ENCODE peak calls at places on chromosomes 1 and 21, in four cellular contexts. One of them, this sample, is unnamed.

GRCh38 chr1:204760350-204761134 is 75.0 kb upstream of the LRRN2 start:
- DNase-seq in psoas muscle: no peak
- DNase-seq in OCI-LY7: no peak
- DNase-seq in osteoblast: no peak
- DNase-seq in this sample: no peak

GRCh38 chr21:45511007-45511406 is 31.2 kb downstream of the SLC19A1 start:
- DNase-seq in psoas muscle: peak; percentile 4
- DNase-seq in OCI-LY7: no peak
- DNase-seq in osteoblast: no peak
- DNase-seq in this sample: no peak

GRCh38 chr1:148354284-148354869 is 128.7 kb downstream of the PPIAL4G start:
- DNase-seq in OCI-LY7: no peak
- DNase-seq in osteoblast: peak; percentile 15
- DNase-seq in psoas muscle: no peak
- DNase-seq in this sample: no peak

GRCh38 chr21:20728691-20729090 is 269.5 kb upstream of the NCAM2 start:
- DNase-seq in osteoblast: no peak
- DNase-seq in OCI-LY7: no peak
- DNase-seq in psoas muscle: no peak
- DNase-seq in this sample: no peak

GRCh38 chr1:244214009-244214967 is 163.2 kb downstream of the ZBTB18 start:
- DNase-seq in psoas muscle: peak; percentile 50
- DNase-seq in OCI-LY7: no peak
- DNase-seq in osteoblast: peak; percentile 95
- DNase-seq in this sample: peak; percentile 11

GRCh38 chr1:212944209-212944901 is 6.0 kb upstream of the VASH2 start:
- DNase-seq in psoas muscle: no peak
- DNase-seq in osteoblast: no peak
- DNase-seq in OCI-LY7: peak; percentile 91
- DNase-seq in this sample: no peak

GRCh38 chr1:66436378-66437135 is 97.4 kb upstream of the SGIP1 start:
- DNase-seq in OCI-LY7: peak; percentile 55
- DNase-seq in psoas muscle: no peak
- DNase-seq in osteoblast: peak; percentile 38
- DNase-seq in this sample: no peak

GRCh38 chr1:172146149-172146850 is 274.2 kb upstream of the C1orf105 start:
- DNase-seq in psoas muscle: no peak
- DNase-seq in OCI-LY7: no peak
- DNase-seq in osteoblast: no peak
- DNase-seq in this sample: no peak

GRCh38 chr1:235783148-235783776 is 83.4 kb downstream of the LYST start:
- DNase-seq in psoas muscle: no peak
- DNase-seq in osteoblast: peak; percentile 65
- DNase-seq in OCI-LY7: peak; percentile 47
- DNase-seq in this sample: no peak

GRCh38 chr1:228105269-228105995 is 2.3 kb upstream of the C1orf35 start:
- DNase-seq in psoas muscle: no peak
- DNase-seq in OCI-LY7: no peak
- DNase-seq in osteoblast: no peak
- DNase-seq in this sample: no peak

GRCh38 chr1:46747683-46748288 is 28.9 kb upstream of the EFCAB14 start:
- DNase-seq in osteoblast: peak; percentile 93
- DNase-seq in psoas muscle: no peak
- DNase-seq in OCI-LY7: peak; percentile 6
- DNase-seq in this sample: peak; percentile 64

GRCh38 chr1:202632241-202632640 is 78.0 kb downstream of the SYT2 start:
- DNase-seq in OCI-LY7: no peak
- DNase-seq in osteoblast: no peak
- DNase-seq in psoas muscle: no peak
- DNase-seq in this sample: no peak

GRCh38 chr1:225655509-225656258 is 2.8 kb upstream of the ENAH start:
- DNase-seq in osteoblast: peak; percentile 92
- DNase-seq in OCI-LY7: peak; percentile 52
- DNase-seq in psoas muscle: peak; percentile 53
- DNase-seq in this sample: peak; percentile 41

GRCh38 chr1:162310337-162310736 is 66.3 kb downstream of the SPATA46 start:
- DNase-seq in OCI-LY7: no peak
- DNase-seq in psoas muscle: no peak
- DNase-seq in osteoblast: no peak
- DNase-seq in this sample: no peak

GRCh38 chr1:153612755-153613331 is at the start of gene S100A16:
- DNase-seq in OCI-LY7: no peak
- DNase-seq in psoas muscle: peak; percentile 73
- DNase-seq in osteoblast: peak; percentile 98
- DNase-seq in this sample: peak; percentile 73

GRCh38 chr1:181010789-181011188 is 11.9 kb downstream of the STX6 start:
- DNase-seq in OCI-LY7: no peak
- DNase-seq in psoas muscle: no peak
- DNase-seq in osteoblast: peak; percentile 62
- DNase-seq in this sample: no peak

GRCh38 chr21:33236799-33237198 is 7.1 kb downstream of the IFNAR2 start:
- DNase-seq in OCI-LY7: no peak
- DNase-seq in psoas muscle: no peak
- DNase-seq in osteoblast: no peak
- DNase-seq in this sample: no peak

GRCh38 chr1:109927908-109928307 is 17.3 kb downstream of the CSF1 start:
- DNase-seq in OCI-LY7: no peak
- DNase-seq in osteoblast: no peak
- DNase-seq in psoas muscle: peak; percentile 78
- DNase-seq in this sample: peak; percentile 56

GRCh38 chr1:244552336-244552735 is 91.3 kb downstream of the CATSPERE start:
- DNase-seq in osteoblast: no peak
- DNase-seq in OCI-LY7: no peak
- DNase-seq in psoas muscle: no peak
- DNase-seq in this sample: no peak

GRCh38 chr1:46790702-46791101 is 8.1 kb upstream of the CYP4B1 start:
- DNase-seq in psoas muscle: no peak
- DNase-seq in osteoblast: no peak
- DNase-seq in OCI-LY7: no peak
- DNase-seq in this sample: no peak

GRCh38 chr1:233105225-233105624 is 154.8 kb downstream of the NTPCR start:
- DNase-seq in psoas muscle: no peak
- DNase-seq in osteoblast: no peak
- DNase-seq in OCI-LY7: no peak
- DNase-seq in this sample: no peak

GRCh38 chr1:242449211-242449610 is 75.3 kb downstream of the PLD5 start:
- DNase-seq in psoas muscle: no peak
- DNase-seq in OCI-LY7: no peak
- DNase-seq in osteoblast: no peak
- DNase-seq in this sample: no peak

GRCh38 chr1:172143384-172144025 is 277.0 kb upstream of the C1orf105 start:
- DNase-seq in OCI-LY7: no peak
- DNase-seq in psoas muscle: no peak
- DNase-seq in osteoblast: no peak
- DNase-seq in this sample: no peak

GRCh38 chr1:47908258-47908657 is 88.9 kb downstream of the TRABD2B start:
- DNase-seq in psoas muscle: no peak
- DNase-seq in OCI-LY7: no peak
- DNase-seq in osteoblast: no peak
- DNase-seq in this sample: no peak

GRCh38 chr1:11703357-11704225 is 12.1 kb downstream of the DRAXIN start:
- DNase-seq in psoas muscle: no peak
- DNase-seq in OCI-LY7: no peak
- DNase-seq in osteoblast: peak; percentile 86
- DNase-seq in this sample: no peak
- H3K4me1 ChIP-seq in psoas muscle: peaks cover 12% of the 10 kb centered on the region
- H3K4me1 ChIP-seq in OCI-LY7: no peaks in the 10 kb centered on the region
- H3K4me1 ChIP-seq in osteoblast: no peaks in the 10 kb centered on the region
- H3K4me1 ChIP-seq in this sample: no peaks in the 10 kb centered on the region

GRCh38 chr21:35237287-35237686 is 188.2 kb upstream of the RUNX1 start:
- DNase-seq in OCI-LY7: no peak
- DNase-seq in osteoblast: no peak
- DNase-seq in psoas muscle: no peak
- DNase-seq in this sample: no peak

GRCh38 chr21:35234725-35235124 is 185.6 kb upstream of the RUNX1 start:
- DNase-seq in osteoblast: no peak
- DNase-seq in psoas muscle: no peak
- DNase-seq in OCI-LY7: peak; percentile 75
- DNase-seq in this sample: no peak

GRCh38 chr21:35238119-35238518 is 189.0 kb upstream of the RUNX1 start:
- DNase-seq in psoas muscle: no peak
- DNase-seq in OCI-LY7: no peak
- DNase-seq in osteoblast: no peak
- DNase-seq in this sample: no peak

GRCh38 chr21:35232545-35233176 is 183.6 kb upstream of the RUNX1 start:
- DNase-seq in OCI-LY7: no peak
- DNase-seq in psoas muscle: peak; percentile 32
- DNase-seq in osteoblast: peak; percentile 65
- DNase-seq in this sample: no peak

DNA sequence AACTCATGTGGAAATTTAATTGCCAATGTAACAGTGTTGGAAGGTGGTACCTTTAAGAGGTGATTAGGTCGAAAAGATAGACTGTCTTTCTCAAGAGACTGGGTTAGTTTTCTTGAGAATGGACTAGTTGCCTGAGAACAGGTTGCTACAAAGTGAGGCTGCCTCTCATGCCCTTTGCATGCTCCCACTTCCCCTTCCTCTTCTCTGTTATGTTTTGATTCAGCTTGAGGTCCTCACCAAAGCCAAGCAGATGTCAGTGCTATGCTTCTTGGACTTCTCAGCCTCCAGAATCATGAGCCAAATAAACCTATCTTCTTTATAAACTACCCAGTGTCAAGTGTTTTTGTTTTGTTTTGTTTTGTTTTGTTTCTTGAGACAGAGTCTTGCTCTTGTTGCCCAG is 187.0 kb upstream of the RUNX1 start:
- DNase-seq in osteoblast: no peak
- DNase-seq in OCI-LY7: peak; percentile 52
- DNase-seq in psoas muscle: no peak
- DNase-seq in this sample: no peak
- H3K4me1 ChIP-seq in osteoblast: peaks cover 10% of the 10 kb centered on the region
- H3K4me1 ChIP-seq in OCI-LY7: peaks cover 46% of the 10 kb centered on the region
- H3K4me1 ChIP-seq in psoas muscle: peaks cover 30% of the 10 kb centered on the region
- H3K4me1 ChIP-seq in this sample: no peaks in the 10 kb centered on the region

GRCh38 chr1:12604114-12604874 is 13.7 kb downstream of the DHRS3 start:
- DNase-seq in OCI-LY7: no peak
- DNase-seq in psoas muscle: no peak
- DNase-seq in osteoblast: peak; percentile 98
- DNase-seq in this sample: no peak
- H3K4me1 ChIP-seq in OCI-LY7: no peaks in the 10 kb centered on the region
- H3K4me1 ChIP-seq in psoas muscle: peaks cover 61% of the 10 kb centered on the region
- H3K4me1 ChIP-seq in osteoblast: peaks cover 49% of the 10 kb centered on the region
- H3K4me1 ChIP-seq in this sample: peaks cover 37% of the 10 kb centered on the region

GRCh38 chr1:184366992-184367391 is 19.8 kb upstream of the C1orf21 start:
- DNase-seq in osteoblast: peak; percentile 74
- DNase-seq in OCI-LY7: no peak
- DNase-seq in psoas muscle: no peak
- DNase-seq in this sample: no peak

GRCh38 chr1:184362876-184363275 is 24.0 kb upstream of the C1orf21 start:
- DNase-seq in osteoblast: no peak
- DNase-seq in psoas muscle: no peak
- DNase-seq in OCI-LY7: no peak
- DNase-seq in this sample: peak; percentile 44

GRCh38 chr1:184368354-184368753 is 18.5 kb upstream of the C1orf21 start:
- DNase-seq in psoas muscle: no peak
- DNase-seq in osteoblast: no peak
- DNase-seq in OCI-LY7: no peak
- DNase-seq in this sample: no peak

GRCh38 chr1:184367427-184368038 is 19.3 kb upstream of the C1orf21 start:
- DNase-seq in OCI-LY7: no peak
- DNase-seq in psoas muscle: no peak
- DNase-seq in osteoblast: no peak
- DNase-seq in this sample: no peak

GRCh38 chr1:184365699-184366098 is 21.1 kb upstream of the C1orf21 start:
- DNase-seq in OCI-LY7: no peak
- DNase-seq in osteoblast: no peak
- DNase-seq in psoas muscle: no peak
- DNase-seq in this sample: no peak
- H3K4me1 ChIP-seq in OCI-LY7: no peaks in the 10 kb centered on the region
- H3K4me1 ChIP-seq in osteoblast: peaks cover 10% of the 10 kb centered on the region
- H3K4me1 ChIP-seq in psoas muscle: peaks cover 36% of the 10 kb centered on the region
- H3K4me1 ChIP-seq in this sample: peaks cover 6% of the 10 kb centered on the region

GRCh38 chr1:10724052-10724494 is 72.4 kb downstream of the CASZ1 start:
- DNase-seq in OCI-LY7: no peak
- DNase-seq in psoas muscle: peak; percentile 73
- DNase-seq in osteoblast: peak; percentile 96
- DNase-seq in this sample: peak; percentile 95
- H3K4me1 ChIP-seq in OCI-LY7: no peaks in the 10 kb centered on the region
- H3K4me1 ChIP-seq in psoas muscle: peaks cover 69% of the 10 kb centered on the region
- H3K4me1 ChIP-seq in osteoblast: no peaks in the 10 kb centered on the region
- H3K4me1 ChIP-seq in this sample: peaks cover 65% of the 10 kb centered on the region

GRCh38 chr1:208909011-208909410 is 664.8 kb upstream of the PLXNA2 start:
- DNase-seq in osteoblast: no peak
- DNase-seq in psoas muscle: no peak
- DNase-seq in OCI-LY7: no peak
- DNase-seq in this sample: no peak

GRCh38 chr1:208910161-208910560 is 666.0 kb upstream of the PLXNA2 start:
- DNase-seq in psoas muscle: no peak
- DNase-seq in osteoblast: no peak
- DNase-seq in OCI-LY7: no peak
- DNase-seq in this sample: no peak

DNA sequence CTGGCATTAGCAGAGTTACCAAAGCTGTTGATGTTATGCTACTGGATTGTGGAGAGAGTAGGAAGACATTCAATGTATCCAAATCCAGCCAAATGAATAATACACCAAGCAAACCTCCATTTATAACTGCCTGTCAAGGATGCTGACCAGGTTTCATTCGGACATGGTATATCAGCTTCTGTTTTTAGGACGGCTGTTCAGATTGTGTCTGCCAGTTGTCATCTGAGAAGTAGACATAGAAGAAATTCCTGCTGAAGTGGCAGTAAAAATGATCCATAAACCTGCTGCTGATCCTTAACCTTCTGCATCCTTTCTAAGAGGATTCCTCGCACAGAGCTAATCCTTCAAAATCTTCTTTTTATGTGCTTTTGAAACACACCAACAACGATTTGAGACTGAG is 663.6 kb upstream of the PLXNA2 start:
- DNase-seq in OCI-LY7: no peak
- DNase-seq in psoas muscle: no peak
- DNase-seq in osteoblast: no peak
- DNase-seq in this sample: no peak
- H3K4me1 ChIP-seq in OCI-LY7: no peaks in the 10 kb centered on the region
- H3K4me1 ChIP-seq in psoas muscle: no peaks in the 10 kb centered on the region
- H3K4me1 ChIP-seq in osteoblast: no peaks in the 10 kb centered on the region
- H3K4me1 ChIP-seq in this sample: no peaks in the 10 kb centered on the region

GRCh38 chr1:214547747-214548146 is 3.7 kb downstream of the PTPN14 start:
- DNase-seq in OCI-LY7: no peak
- DNase-seq in psoas muscle: no peak
- DNase-seq in osteoblast: no peak
- DNase-seq in this sample: no peak
- H3K4me1 ChIP-seq in OCI-LY7: no peaks in the 10 kb centered on the region
- H3K4me1 ChIP-seq in psoas muscle: peaks cover 50% of the 10 kb centered on the region
- H3K4me1 ChIP-seq in osteoblast: peaks cover 34% of the 10 kb centered on the region
- H3K4me1 ChIP-seq in this sample: no peaks in the 10 kb centered on the region

DNA sequence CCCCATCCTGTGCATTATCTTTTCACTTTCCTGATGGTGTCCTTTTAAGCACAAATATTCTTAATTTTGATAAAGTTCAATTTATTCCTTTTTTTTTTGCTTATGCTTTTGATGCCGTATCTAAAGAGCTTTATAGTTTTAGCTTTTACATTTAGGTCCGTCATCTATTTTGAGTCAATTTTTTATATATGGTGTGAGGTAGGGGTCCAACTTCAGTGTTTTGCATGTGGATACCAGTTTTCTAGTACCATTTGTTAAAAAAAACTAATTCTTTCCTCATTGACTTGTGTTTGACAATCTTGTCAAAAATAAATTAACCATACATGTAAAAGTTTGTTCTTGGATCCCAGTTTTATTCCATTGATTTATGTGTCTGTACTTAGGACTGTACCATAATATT is 4.9 kb downstream of the MTF2 start:
- DNase-seq in psoas muscle: no peak
- DNase-seq in osteoblast: no peak
- DNase-seq in OCI-LY7: no peak
- DNase-seq in this sample: no peak
- H3K4me1 ChIP-seq in psoas muscle: peaks cover 23% of the 10 kb centered on the region
- H3K4me1 ChIP-seq in osteoblast: peaks cover 26% of the 10 kb centered on the region
- H3K4me1 ChIP-seq in OCI-LY7: peaks cover 19% of the 10 kb centered on the region
- H3K4me1 ChIP-seq in this sample: no peaks in the 10 kb centered on the region